ENCODE peak calls at places on chromosomes 7 and 10, in seven cellular contexts. A is heart left ventricle, O is neural progenitor cell, K is pancreas, R is iPS DF 6.9, W is tibial artery, X is HCT116. N is an unnamed sample.

GRCh38 chr7:90761584-90761983 is 165.5 kb downstream of the CDK14 start:
- DNase-seq in O (no peak), R (no peak), X (no peak), W (no peak), K (no peak), A (no peak), N (no peak)

GRCh38 chr10:110006358-110007170 is 1.2 kb upstream of the ADD3 start:
- DNase-seq in R (no peak), K (peak; percentile 31), O (peak; percentile 32), A (peak; percentile 73), W (peak; percentile 71), X (no peak), N (peak; percentile 54)

GRCh38 chr7:145293793-145294153 is 457.9 kb upstream of the TPK1 start:
- DNase-seq in O (no peak), X (no peak), W (no peak), A (no peak), K (no peak), R (no peak), N (no peak)

GRCh38 chr10:93369588-93370164 is 112.5 kb downstream of the MYOF start:
- DNase-seq in X (no peak), K (no peak), A (no peak), W (no peak), R (no peak), O (no peak), N (no peak)

GRCh38 chr7:56083150-56083785 is 9.5 kb downstream of the PHKG1 start:
- DNase-seq in W (peak; percentile 52), K (peak; percentile 51), R (no peak), X (no peak), O (no peak), A (peak; percentile 79), N (peak; percentile 72)

GRCh38 chr10:124045245-124045644 is 48.2 kb downstream of the CHST15 start:
- DNase-seq in W (no peak), K (no peak), R (no peak), X (no peak), O (no peak), A (no peak), N (no peak)

GRCh38 chr10:14322531-14322930 is 8.2 kb downstream of the FRMD4A start:
- DNase-seq in K (no peak), R (no peak), O (no peak), W (no peak), A (no peak), X (no peak), N (no peak)

GRCh38 chr10:63256047-63256773 is 123.1 kb downstream of the NRBF2 start:
- DNase-seq in X (no peak), R (no peak), A (no peak), O (no peak), K (no peak), W (no peak), N (no peak)

GRCh38 chr10:121949052-121949451 is 21.2 kb upstream of the ATE1 start:
- DNase-seq in O (no peak), K (no peak), R (no peak), X (no peak), A (no peak), W (no peak), N (no peak)

GRCh38 chr7:137335814-137336213 is 7.7 kb downstream of the PTN start:
- DNase-seq in O (no peak), R (no peak), A (no peak), W (no peak), K (no peak), X (no peak), N (no peak)

GRCh38 chr7:29190349-29191045 is 4.1 kb upstream of the CHN2 start:
- DNase-seq in O (no peak), A (no peak), K (peak; percentile 64), X (no peak), R (no peak), W (no peak), N (no peak)

GRCh38 chr10:59360605-59361515 is 1.5 kb downstream of the FAM13C start:
- DNase-seq in X (no peak), K (no peak), A (no peak), R (no peak), W (no peak), O (peak; percentile 8), N (no peak)

GRCh38 chr10:82041018-82041417 is 166.0 kb downstream of the NRG3 start:
- DNase-seq in X (no peak), A (no peak), O (peak; percentile 27), W (no peak), R (peak; percentile 9), K (no peak), N (no peak)

GRCh38 chr7:5422324-5423271 is 1.0 kb downstream of the TNRC18 start:
- DNase-seq in R (no peak), A (no peak), W (no peak), X (no peak), K (peak; percentile 36), O (peak; percentile 83), N (no peak)

GRCh38 chr7:28955723-28956607 is 2.2 kb downstream of the TRIL start:
- DNase-seq in X (no peak), O (peak; percentile 90), R (no peak), K (peak; percentile 90), A (peak; percentile 90), W (peak; percentile 58), N (peak; percentile 85)

GRCh38 chr10:113045155-113046055 is 95.4 kb downstream of the TCF7L2 start:
- DNase-seq in W (no peak), A (no peak), R (no peak), K (no peak), X (no peak), O (no peak), N (no peak)

GRCh38 chr7:43649755-43650274 is 66.9 kb downstream of the STK17A start:
- DNase-seq in K (no peak), X (no peak), O (no peak), R (no peak), W (no peak), A (no peak), N (no peak)

GRCh38 chr7:12923971-12924370 is 236.5 kb downstream of the ARL4A start:
- DNase-seq in R (no peak), A (no peak), K (peak; percentile 17), O (no peak), X (peak; percentile 36), W (no peak), N (no peak)

GRCh38 chr10:119425102-119425880 is 117.2 kb downstream of the RGS10 start:
- DNase-seq in W (no peak), X (no peak), O (no peak), A (no peak), K (no peak), R (no peak), N (no peak)

GRCh38 chr10:119423510-119423874 is 119.0 kb downstream of the RGS10 start:
- DNase-seq in R (no peak), W (no peak), K (no peak), X (no peak), A (peak; percentile 20), O (no peak), N (no peak)

GRCh38 chr10:119422685-119423509 is 119.6 kb downstream of the RGS10 start:
- DNase-seq in O (no peak), W (no peak), K (no peak), R (no peak), X (no peak), A (peak; percentile 49), N (no peak)

GRCh38 chr10:119424591-119424975 is 117.9 kb downstream of the RGS10 start:
- DNase-seq in R (no peak), X (no peak), O (no peak), W (no peak), A (peak; percentile 14), K (no peak), N (no peak)

DNA sequence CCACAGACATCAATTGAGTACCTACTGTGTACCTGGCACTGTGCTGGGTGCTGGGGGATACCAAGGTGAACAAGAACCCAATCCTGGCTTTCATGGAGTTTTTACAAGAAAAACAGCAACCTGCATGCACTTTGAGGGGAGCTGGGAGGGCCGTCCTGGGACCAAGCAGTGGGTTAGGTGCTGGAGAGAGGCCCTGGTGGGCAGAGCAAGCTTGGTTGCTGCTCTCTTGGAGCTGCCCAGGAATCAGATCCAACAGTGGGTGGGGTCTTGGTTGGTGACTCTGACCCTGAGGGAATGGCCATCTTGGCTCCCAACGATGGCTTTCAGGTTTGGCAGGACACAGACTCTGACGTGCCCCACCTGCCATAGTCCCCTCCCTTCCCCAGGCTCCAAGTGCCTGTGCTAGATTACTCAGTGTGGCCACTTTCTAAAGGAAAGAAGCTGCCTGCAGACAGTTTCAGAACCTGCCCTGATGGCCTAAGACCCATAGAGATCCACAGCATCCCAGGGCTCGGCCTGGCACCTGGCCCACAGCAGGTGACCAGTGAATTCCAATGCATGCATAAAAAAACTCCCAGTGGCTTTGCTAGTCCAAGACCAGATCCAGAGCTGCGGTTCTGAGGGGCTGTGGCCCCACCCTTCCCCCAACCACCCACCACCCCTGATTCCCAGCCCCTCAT is 118.5 kb downstream of the RGS10 start:
- DNase-seq in A (peak; percentile 38), W (no peak), K (no peak), X (no peak), O (no peak), R (no peak), N (no peak)
- H3K4me3 ChIP-seq in A (no peak overlapping the region), W (no peak overlapping the region), K (no peak overlapping the region), X (no peak overlapping the region), O (no peak overlapping the region), R (no peak overlapping the region), N (no peak overlapping the region)

DNA sequence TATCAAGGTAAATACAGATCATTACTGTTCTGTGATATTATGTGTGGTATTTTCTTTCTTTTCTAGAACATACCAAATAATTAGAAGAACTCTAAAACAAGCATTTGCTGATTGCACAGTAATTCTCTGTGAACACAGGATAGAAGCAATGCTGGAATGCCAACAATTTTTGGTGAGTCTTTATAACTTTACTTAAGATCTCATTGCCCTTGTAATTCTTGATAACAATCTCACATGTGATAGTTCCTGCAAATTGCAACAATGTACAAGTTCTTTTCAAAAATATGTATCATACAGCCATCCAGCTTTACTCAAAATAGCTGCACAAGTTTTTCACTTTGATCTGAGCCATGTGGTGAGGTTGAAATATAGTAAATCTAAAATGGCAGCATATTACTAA is 185.6 kb downstream of the CFTR start:
- DNase-seq in X (no peak), R (no peak), A (no peak), O (no peak), K (no peak), W (no peak), N (no peak)
- H3K27ac ChIP-seq in X (no peak overlapping the region), R (no peak overlapping the region), A (no peak overlapping the region), O (no peak overlapping the region), K (no peak overlapping the region), W (no peak overlapping the region), N (no peak overlapping the region)

GRCh38 chr7:157590526-157590925 is 253.7 kb downstream of the DNAJB6 start:
- DNase-seq in R (no peak), O (no peak), K (no peak), A (peak; percentile 38), W (no peak), X (no peak), N (no peak)
- H3K9me3 ChIP-seq in R (peaks cover 24% of the 10 kb centered on the region), O (no peaks in the 10 kb centered on the region), K (no peaks in the 10 kb centered on the region), A (no peaks in the 10 kb centered on the region), W (no peaks in the 10 kb centered on the region), X (no peaks in the 10 kb centered on the region), N (no peaks in the 10 kb centered on the region)

DNA sequence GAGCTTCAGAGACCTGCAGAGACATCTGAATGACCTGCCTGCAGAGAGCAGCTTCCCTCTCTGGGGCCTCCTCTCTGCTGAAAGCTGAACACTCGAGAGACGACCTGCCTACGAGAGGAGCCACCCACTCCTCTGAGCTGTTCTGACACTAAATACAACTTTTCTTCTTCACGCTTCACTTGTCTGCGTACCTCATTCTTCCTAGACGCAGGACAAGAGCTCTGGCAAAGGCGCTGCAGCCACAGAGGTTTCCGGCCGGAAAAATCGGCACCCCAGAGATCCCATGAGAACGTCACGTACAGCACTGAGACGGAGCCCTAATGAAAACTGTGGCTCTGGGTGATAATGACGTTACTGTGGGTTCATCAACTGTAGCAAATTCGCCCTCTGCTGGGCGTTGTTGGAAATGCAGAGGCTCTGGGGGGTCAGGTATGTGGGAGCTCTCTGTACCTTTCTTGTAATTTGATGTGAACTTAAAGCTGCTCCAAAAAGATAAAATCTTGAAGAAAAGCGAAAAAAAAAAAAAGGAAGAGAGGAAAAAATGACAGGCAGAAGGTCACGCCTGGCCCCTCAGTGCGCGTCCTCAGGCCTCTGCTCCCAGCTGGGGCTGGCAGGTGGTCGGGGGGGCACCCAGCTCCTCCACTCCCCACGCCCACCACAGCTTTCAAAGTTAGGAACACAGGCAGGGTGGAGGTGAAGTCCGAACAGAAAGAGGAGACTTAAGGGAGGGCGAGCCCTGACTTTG is 120.7 kb downstream of the DYNC2I1 start:
- DNase-seq in X (peak; percentile 73), R (peak; percentile 76), A (peak; percentile 90), W (peak; percentile 88), O (peak; percentile 82), K (peak; percentile 85), N (peak; percentile 82)
- H3K4me3 ChIP-seq in X (peak overlapping the region; percentile 15), R (no peak overlapping the region), A (peak overlapping the region; percentile 33), W (peak overlapping the region; percentile 27), O (peak overlapping the region; percentile 23), K (peak overlapping the region; percentile 32), N (peak overlapping the region; percentile 40)